ENCODE peak calls at places on chromosomes 6 and 20, in nine cellular contexts. V is AG09319; F is activated CD4-positive, alpha-beta T cell treated with anti-CD3 and anti-CD28 coated beads, Interleukin-2, amount 50 U/mL, for 1 hour; Y is T-helper 1 cell; O is activated effector memory CD4-positive, alpha-beta T cell treated with Interleukin-2 at 50 U/mL for 16 hours; T is NCI-H510A treated with DMSO at 0.1 percent for 48 hours; I is amygdala; C is CD8-positive, alpha-beta memory T cell; D is D341Med. L is an unnamed sample.

GRCh38 chr20:14989891-14990290 is 652.5 kb upstream of the FLRT3 start:
- DNase-seq in V (no peak), F (no peak), Y (no peak), O (no peak), T (no peak), I (no peak), C (no peak), D (no peak), L (no peak)

GRCh38 chr20:64048402-64049044 is 916 bp downstream of the SOX18 start:
- DNase-seq in V (no peak), F (no peak), Y (no peak), O (no peak), T (no peak), I (no peak), C (no peak), D (peak), L (no peak)

GRCh38 chr6:149028767-149029405 is 282.1 kb downstream of the UST start:
- DNase-seq in V (peak), F (peak), Y (peak), O (peak), T (peak), I (peak), C (peak), D (peak), L (peak)

GRCh38 chr6:117531758-117532276 is 49.3 kb downstream of the DCBLD1 start:
- DNase-seq in V (no peak), F (no peak), Y (no peak), O (no peak), T (no peak), I (no peak), C (no peak), D (no peak), L (no peak)

GRCh38 chr20:609371-609964 is 641 bp downstream of the TCF15 start:
- DNase-seq in V (no peak), F (no peak), Y (no peak), O (no peak), T (no peak), I (no peak), C (no peak), D (peak), L (no peak)

GRCh38 chr20:41989935-41990635 is 371.9 kb upstream of the CHD6 start:
- DNase-seq in V (no peak), F (no peak), Y (no peak), O (no peak), T (no peak), I (no peak), C (no peak), D (peak), L (peak)

GRCh38 chr6:128757961-128758360 is 125.0 kb upstream of the LAMA2 start:
- DNase-seq in V (no peak), F (no peak), Y (no peak), O (no peak), T (no peak), I (no peak), C (no peak), D (no peak), L (no peak)

GRCh38 chr20:33280000-33280680 is 2.9 kb upstream of the BPIFB1 start:
- DNase-seq in V (no peak), F (no peak), Y (no peak), O (no peak), T (no peak), I (no peak), C (no peak), D (no peak), L (no peak)

GRCh38 chr6:80969439-80969838 is 783.0 kb downstream of the TENT5A start:
- DNase-seq in V (no peak), F (no peak), Y (no peak), O (no peak), T (peak), I (no peak), C (no peak), D (no peak), L (no peak)

GRCh38 chr6:30556714-30556963 is 350 bp upstream of the GNL1 start:
- DNase-seq in V (no peak), F (peak), Y (peak), O (no peak), T (no peak), I (no peak), C (peak), D (no peak), L (no peak)

GRCh38 chr6:44270526-44271405 is 516 bp downstream of the TMEM151B start:
- DNase-seq in V (no peak), F (no peak), Y (no peak), O (no peak), T (peak), I (no peak), C (no peak), D (peak), L (peak)

GRCh38 chr20:49594143-49594928 is 26.4 kb upstream of the PTGIS start:
- DNase-seq in V (peak), F (peak), Y (no peak), O (peak), T (peak), I (no peak), C (no peak), D (no peak), L (no peak)

GRCh38 chr6:25312703-25313102 is 33.5 kb downstream of the CARMIL1 start:
- DNase-seq in V (no peak), F (no peak), Y (no peak), O (no peak), T (no peak), I (no peak), C (no peak), D (no peak), L (no peak)

GRCh38 chr6:15608406-15608805 is 54.4 kb downstream of the DTNBP1 start:
- DNase-seq in V (no peak), F (no peak), Y (no peak), O (no peak), T (no peak), I (no peak), C (no peak), D (no peak), L (no peak)

GRCh38 chr6:108114861-108115597 is 40.5 kb upstream of the OSTM1 start:
- DNase-seq in V (peak), F (no peak), Y (no peak), O (no peak), T (peak), I (no peak), C (no peak), D (peak), L (peak)